ENCODE peak calls at places on chromosomes 12 and 14, in eight cellular contexts. U is A549; M is fibroblast of pulmonary artery; E is left ventricle myocardium superior; D is Daoy; J is stimulated activated CD8-positive, alpha-beta memory T cell treated with anti-CD3 and anti-CD28 coated beads, Interleukin-2, amount 100 ng/mL, for 1 hour; V is NCI-H1436; G is non-pigmented ciliary epithelial cell. A is an unnamed sample.

GRCh38 chr12:105986779-105987686 is 151.7 kb downstream of the NUAK1 start:
- DNase-seq in E (no peak), D (peak; percentile 46), M (peak; percentile 93), U (no peak), J (no peak), V (no peak), G (peak; percentile 92), A (peak; percentile 73)

GRCh38 chr14:22641851-22642250 is 2.3 kb downstream of the OR6J1 start:
- DNase-seq in G (no peak), J (no peak), U (peak; percentile 25), V (no peak), E (no peak), M (no peak), D (no peak), A (peak; percentile 84)

GRCh38 chr12:68293347-68293746 is 38.8 kb downstream of the MDM1 start:
- DNase-seq in E (no peak), M (no peak), G (no peak), V (no peak), U (no peak), J (no peak), D (no peak), A (no peak)

GRCh38 chr12:123571343-123571813 is 13.0 kb upstream of the TMED2 start:
- DNase-seq in M (peak; percentile 82), G (no peak), J (no peak), V (no peak), U (peak; percentile 46), E (peak; percentile 44), D (peak; percentile 46), A (peak; percentile 95)

GRCh38 chr14:63174760-63175191 is 29.5 kb upstream of the RHOJ start:
- DNase-seq in U (peak; percentile 25), E (no peak), M (peak; percentile 89), D (peak; percentile 78), J (no peak), V (peak; percentile 35), G (peak; percentile 73), A (no peak)

GRCh38 chr14:22883191-22883976 is at the start of gene REM2:
- DNase-seq in M (no peak), U (no peak), E (no peak), V (peak; percentile 2), J (no peak), D (no peak), G (no peak), A (peak; percentile 81)

GRCh38 chr12:15855646-15856045 is 26.5 kb upstream of the STRAP start:
- DNase-seq in G (no peak), U (no peak), M (peak; percentile 31), D (no peak), J (no peak), V (no peak), E (no peak), A (no peak)

GRCh38 chr12:105278043-105278697 is 42.2 kb upstream of the APPL2 start:
- DNase-seq in V (no peak), J (no peak), G (no peak), E (no peak), D (no peak), M (peak; percentile 34), U (peak; percentile 30), A (peak; percentile 15)

GRCh38 chr14:31229638-31230229 is 22.1 kb upstream of the HECTD1 start:
- DNase-seq in G (peak; percentile 83), E (peak; percentile 41), J (no peak), V (peak; percentile 20), D (peak; percentile 95), M (peak; percentile 99), U (peak; percentile 98), A (peak; percentile 81)

GRCh38 chr14:103418508-103418818 is 33.2 kb downstream of the MARK3 start:
- DNase-seq in M (peak; percentile 85), G (no peak), J (no peak), U (no peak), D (peak; percentile 35), E (no peak), V (no peak), A (no peak)

GRCh38 chr14:98293527-98293926 is 978.5 kb downstream of the BCL11B start:
- DNase-seq in J (no peak), U (no peak), G (no peak), V (no peak), E (no peak), M (no peak), D (no peak), A (no peak)

GRCh38 chr12:109385339-109386078 is 37.8 kb downstream of the MYO1H start:
- DNase-seq in M (peak; percentile 70), D (peak; percentile 21), G (peak; percentile 15), E (no peak), J (no peak), U (peak; percentile 51), V (peak; percentile 37), A (no peak)

GRCh38 chr14:95233702-95234241 is 76.4 kb upstream of the DICER1 start:
- DNase-seq in G (no peak), M (no peak), E (peak; percentile 73), U (no peak), D (no peak), V (no peak), J (no peak), A (no peak)

GRCh38 chr12:56884421-56884820 is 49.8 kb downstream of the SDR9C7 start:
- DNase-seq in D (no peak), E (no peak), J (no peak), M (no peak), V (no peak), G (no peak), U (no peak), A (peak; percentile 85)

GRCh38 chr14:93014038-93015023 is 91.4 kb downstream of the CHGA start:
- DNase-seq in U (no peak), J (no peak), E (no peak), M (no peak), V (no peak), D (no peak), G (no peak), A (peak; percentile 73)

GRCh38 chr12:120290541-120291312 is 976 bp downstream of the RNU4-2 start:
- DNase-seq in G (no peak), U (peak; percentile 25), J (no peak), M (no peak), V (no peak), E (no peak), D (peak; percentile 95), A (peak; percentile 49)

GRCh38 chr12:13566286-13566685 is 369.8 kb downstream of the EMP1 start:
- DNase-seq in D (no peak), U (no peak), J (no peak), G (no peak), M (no peak), E (no peak), V (no peak), A (no peak)

GRCh38 chr12:26631846-26632245 is 201.1 kb downstream of the ITPR2 start:
- DNase-seq in E (no peak), V (no peak), J (no peak), M (peak; percentile 57), G (no peak), U (no peak), D (peak; percentile 90), A (peak; percentile 79)

GRCh38 chr12:14810953-14811483 is 3.0 kb downstream of the SMCO3 start:
- DNase-seq in V (peak; percentile 14), D (peak; percentile 58), E (no peak), U (peak; percentile 38), J (no peak), G (no peak), M (peak; percentile 62), A (peak; percentile 10)

GRCh38 chr12:18375131-18375530 is 113.8 kb downstream of the PIK3C2G start:
- DNase-seq in D (no peak), E (no peak), V (no peak), J (no peak), M (no peak), G (no peak), U (no peak), A (no peak)

GRCh38 chr14:58693048-58693447 is 55.3 kb downstream of the DACT1 start:
- DNase-seq in M (no peak), V (no peak), E (no peak), J (no peak), G (no peak), U (no peak), D (no peak), A (no peak)

GRCh38 chr14:50762001-50762930 is 68.7 kb downstream of the NIN start:
- DNase-seq in U (no peak), D (peak; percentile 82), J (no peak), G (peak; percentile 86), M (peak; percentile 42), V (no peak), E (no peak), A (no peak)

GRCh38 chr14:105439710-105440553 is 20.3 kb downstream of the MTA1 start:
- DNase-seq in G (no peak), J (no peak), E (peak; percentile 38), D (peak; percentile 50), M (no peak), U (peak; percentile 60), V (no peak), A (peak; percentile 91)

A was measured in osteoblast.